ENCODE peak calls at places on chromosome 20, in six cellular contexts. P is H1, R is GM12878, H is HCT116, V is WTC11, F is K562. N is an unnamed sample.

GRCh38 chr20:58697867-58698703 is 5.5 kb downstream of the NPEPL1 start:
- DNase-seq in H (no peak), V (peak; percentile 4), P (no peak), R (no peak), F (no peak), N (no peak)

GRCh38 chr20:25254571-25254970 is 6.7 kb downstream of the PYGB start:
- DNase-seq in P (no peak), V (no peak), F (no peak), H (no peak), R (no peak), N (no peak)

GRCh38 chr20:33862709-33863403 is 51.7 kb downstream of the CHMP4B start:
- DNase-seq in R (no peak), H (no peak), V (peak; percentile 79), P (peak; percentile 93), F (peak; percentile 88), N (peak; percentile 76)

GRCh38 chr20:47907031-47907670 is 121.9 kb upstream of the SULF2 start:
- DNase-seq in F (no peak), P (no peak), H (no peak), V (no peak), R (no peak), N (no peak)

GRCh38 chr20:14334306-14334930 is 3.0 kb downstream of the FLRT3 start:
- DNase-seq in R (no peak), V (peak; percentile 20), F (no peak), P (no peak), H (no peak), N (peak; percentile 48)

GRCh38 chr20:61731363-61732181 is 334.1 kb downstream of the TAF4 start:
- DNase-seq in F (no peak), V (no peak), H (no peak), R (no peak), P (no peak), N (no peak)

GRCh38 chr20:37983286-37983685 is 50.0 kb downstream of the TTI1 start:
- DNase-seq in H (no peak), F (no peak), P (no peak), R (no peak), V (no peak), N (no peak)

GRCh38 chr20:63074182-63074581 is 67.4 kb upstream of the BHLHE23 start:
- DNase-seq in H (no peak), R (no peak), P (no peak), F (no peak), V (peak; percentile 2), N (no peak)

GRCh38 chr20:43746344-43747137 is 19.7 kb upstream of the GTSF1L start:
- DNase-seq in P (no peak), R (no peak), H (no peak), F (no peak), V (no peak), N (no peak)

GRCh38 chr20:18005170-18005989 is 36.6 kb downstream of the MGME1 start:
- DNase-seq in F (no peak), R (peak; percentile 66), P (no peak), V (peak; percentile 28), H (no peak), N (no peak)

GRCh38 chr20:17966432-17967312 is 1.9 kb downstream of the SNX5 start:
- DNase-seq in P (no peak), H (no peak), R (no peak), F (no peak), V (no peak), N (peak; percentile 67)

GRCh38 chr20:61953037-61953788 is 112.5 kb downstream of the TAF4 start:
- DNase-seq in V (no peak), P (peak; percentile 37), F (no peak), H (no peak), R (no peak), N (no peak)

GRCh38 chr20:44704551-44704971 is 10.6 kb upstream of the CCN5 start:
- DNase-seq in F (no peak), H (no peak), P (no peak), R (no peak), V (no peak), N (no peak)

GRCh38 chr20:52959125-52959524 is 13.0 kb upstream of the TSHZ2 start:
- DNase-seq in F (no peak), P (no peak), V (no peak), R (no peak), H (no peak), N (peak; percentile 42)
- TF ChIP-seq ATF3 in F (no peak), P (no peak), V (no peak), R (no peak), H (no peak), N (no peak)

DNA sequence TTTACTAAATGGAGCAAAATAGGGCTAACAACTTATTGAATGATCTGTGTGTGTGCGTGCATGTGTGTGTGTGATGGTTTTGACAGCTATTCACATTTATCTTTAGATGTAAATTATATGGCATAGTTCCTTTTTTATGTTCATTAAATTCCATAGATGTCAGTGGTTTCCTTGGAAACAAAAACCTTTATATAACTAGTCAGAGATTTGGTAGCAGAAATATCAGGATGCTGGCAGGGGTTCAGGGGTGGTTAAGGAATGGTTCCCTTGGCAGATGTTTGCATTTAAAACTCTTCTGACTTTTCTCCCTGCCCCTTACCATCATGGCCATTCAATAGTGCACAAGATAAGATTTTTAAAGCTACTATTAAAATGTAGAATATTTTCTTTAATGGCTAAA is 256.6 kb downstream of the PLCB1 start:
- DNase-seq in F (no peak), R (no peak), V (no peak), P (no peak), H (no peak), N (no peak)
- TF ChIP-seq ATF3 in F (no peak), R (no peak), V (no peak), P (no peak), H (no peak), N (no peak)

GRCh38 chr20:1150218-1150617 is 31.8 kb downstream of the PSMF1 start:
- DNase-seq in P (no peak), H (no peak), V (no peak), R (no peak), F (no peak), N (peak; percentile 69)

GRCh38 chr20:1146957-1147356 is 28.6 kb downstream of the PSMF1 start:
- DNase-seq in F (no peak), R (no peak), H (no peak), V (no peak), P (no peak), N (no peak)

DNA sequence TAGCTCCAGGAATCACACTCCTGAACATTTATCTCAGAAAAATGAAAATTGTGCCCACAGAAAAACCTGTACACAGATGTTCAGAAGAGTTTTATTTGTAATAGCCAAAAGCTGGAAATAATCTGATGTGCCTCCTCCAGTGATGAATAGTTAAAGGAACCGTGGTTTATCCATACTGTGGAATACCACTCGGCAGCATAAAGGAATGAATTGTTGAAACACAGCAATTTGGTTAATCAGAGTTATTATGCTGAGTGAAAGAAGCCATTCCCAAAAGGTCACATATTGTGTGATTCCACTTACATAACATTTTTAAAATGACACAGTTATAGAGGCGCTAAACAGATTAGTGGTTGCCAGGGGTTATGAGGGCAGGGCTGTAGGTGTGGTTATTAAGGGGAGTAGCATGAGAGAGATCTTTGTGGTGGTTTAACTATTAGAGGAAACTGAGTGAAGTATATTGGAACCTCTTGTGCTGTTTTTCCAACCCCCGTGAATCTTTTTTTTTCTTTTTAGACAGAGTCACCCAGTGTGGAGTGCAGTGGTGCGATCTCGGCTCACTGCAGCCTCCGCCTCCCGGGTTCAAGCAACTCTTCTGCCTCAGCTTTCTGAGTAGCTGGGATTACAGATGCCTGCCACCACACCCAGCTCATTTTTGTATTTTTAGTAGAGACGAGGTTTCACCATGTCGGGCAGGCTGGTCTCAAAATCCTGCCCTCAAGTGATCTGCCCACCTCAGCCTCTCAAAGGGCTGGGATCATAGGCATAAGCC is 26.2 kb downstream of the PSMF1 start:
- DNase-seq in F (no peak), V (no peak), H (no peak), P (no peak), R (no peak), N (no peak)
- TF ChIP-seq ATF3 in F (no peak), V (no peak), H (no peak), P (no peak), R (no peak), N (no peak)

GRCh38 chr20:16115891-16116577 is 457.2 kb downstream of the KIF16B start:
- DNase-seq in V (peak; percentile 11), F (no peak), R (no peak), H (no peak), P (no peak), N (no peak)
- TF ChIP-seq ATF3 in V (no peak), F (no peak), R (no peak), H (no peak), P (no peak), N (no peak)